ENCODE peak calls at places on chromosome 13, in four cellular contexts. One of them, this sample, is unnamed.
A peak's percentile ranks its signal among the peaks of the same experiment; 100 is the strongest.

GRCh38 chr13:102948006-102948405 is 102.2 kb downstream of the ERCC5 start:
- DNase-seq in astrocyte of the cerebellum: no peak
- DNase-seq in uterus: no peak
- DNase-seq in AG04450: no peak
- DNase-seq in this sample: no peak

GRCh38 chr13:74301200-74302063 is 167.2 kb upstream of the KLF12 start:
- DNase-seq in astrocyte of the cerebellum: no peak
- DNase-seq in uterus: no peak
- DNase-seq in AG04450: no peak
- DNase-seq in this sample: no peak

GRCh38 chr13:114067886-114068722 is 64.3 kb downstream of the RASA3 start:
- DNase-seq in astrocyte of the cerebellum: no peak
- DNase-seq in uterus: peak; percentile 21
- DNase-seq in AG04450: no peak
- DNase-seq in this sample: no peak

GRCh38 chr13:27833206-27833605 is 40.9 kb downstream of the GSX1 start:
- DNase-seq in astrocyte of the cerebellum: no peak
- DNase-seq in uterus: no peak
- DNase-seq in AG04450: no peak
- DNase-seq in this sample: no peak

GRCh38 chr13:91482427-91482826 is 84.0 kb downstream of the GPC5 start:
- DNase-seq in astrocyte of the cerebellum: peak; percentile 12
- DNase-seq in uterus: no peak
- DNase-seq in AG04450: no peak
- DNase-seq in this sample: no peak

GRCh38 chr13:29472317-29472961 is 123.0 kb downstream of the SLC7A1 start:
- DNase-seq in astrocyte of the cerebellum: peak; percentile 28
- DNase-seq in uterus: peak; percentile 28
- DNase-seq in AG04450: no peak
- DNase-seq in this sample: no peak

GRCh38 chr13:40565282-40566148 is 100.9 kb downstream of the FOXO1 start:
- DNase-seq in astrocyte of the cerebellum: no peak
- DNase-seq in uterus: no peak
- DNase-seq in AG04450: no peak
- DNase-seq in this sample: no peak

GRCh38 chr13:39656325-39656677 is 839 bp downstream of the COG6 start:
- DNase-seq in astrocyte of the cerebellum: no peak
- DNase-seq in uterus: no peak
- DNase-seq in AG04450: no peak
- DNase-seq in this sample: no peak

GRCh38 chr13:39417131-39417530 is 185.9 kb downstream of the LHFPL6 start:
- DNase-seq in astrocyte of the cerebellum: no peak
- DNase-seq in uterus: no peak
- DNase-seq in AG04450: no peak
- DNase-seq in this sample: no peak

GRCh38 chr13:25232937-25233515 is 54.3 kb downstream of the MTMR6 start:
- DNase-seq in astrocyte of the cerebellum: no peak
- DNase-seq in uterus: no peak
- DNase-seq in AG04450: no peak
- DNase-seq in this sample: no peak

GRCh38 chr13:48859168-48860105 is 116.3 kb upstream of the FNDC3A start:
- DNase-seq in astrocyte of the cerebellum: no peak
- DNase-seq in uterus: no peak
- DNase-seq in AG04450: no peak
- DNase-seq in this sample: no peak

GRCh38 chr13:99086149-99086868 is 108.4 kb upstream of the DOCK9 start:
- DNase-seq in astrocyte of the cerebellum: no peak
- DNase-seq in uterus: peak; percentile 42
- DNase-seq in AG04450: no peak
- DNase-seq in this sample: no peak

GRCh38 chr13:84606616-84607015 is 724.3 kb upstream of the SLITRK1 start:
- DNase-seq in astrocyte of the cerebellum: no peak
- DNase-seq in uterus: no peak
- DNase-seq in AG04450: no peak
- DNase-seq in this sample: no peak

GRCh38 chr13:113881614-113882265 is 17.9 kb upstream of the GAS6 start:
- DNase-seq in astrocyte of the cerebellum: no peak
- DNase-seq in uterus: peak; percentile 57
- DNase-seq in AG04450: no peak
- DNase-seq in this sample: no peak

GRCh38 chr13:72255908-72256307 is 388.9 kb upstream of the DACH1 start:
- DNase-seq in astrocyte of the cerebellum: peak; percentile 41
- DNase-seq in uterus: no peak
- DNase-seq in AG04450: no peak
- DNase-seq in this sample: no peak

GRCh38 chr13:99935772-99936171 is 35.8 kb downstream of the ZIC5 start:
- DNase-seq in astrocyte of the cerebellum: no peak
- DNase-seq in uterus: no peak
- DNase-seq in AG04450: no peak
- DNase-seq in this sample: no peak

GRCh38 chr13:79869326-79869725 is 388.4 kb downstream of the NDFIP2 start:
- DNase-seq in astrocyte of the cerebellum: no peak
- DNase-seq in uterus: no peak
- DNase-seq in AG04450: no peak
- DNase-seq in this sample: no peak

GRCh38 chr13:51849145-51850101 is 4.4 kb upstream of the TMEM272 start:
- DNase-seq in astrocyte of the cerebellum: no peak
- DNase-seq in uterus: no peak
- DNase-seq in AG04450: no peak
- DNase-seq in this sample: no peak

GRCh38 chr13:66577358-66577757 is 652.8 kb downstream of the PCDH9 start:
- DNase-seq in astrocyte of the cerebellum: no peak
- DNase-seq in uterus: no peak
- DNase-seq in AG04450: no peak
- DNase-seq in this sample: no peak

GRCh38 chr13:93318538-93318937 is 91.9 kb downstream of the GPC6 start:
- DNase-seq in astrocyte of the cerebellum: no peak
- DNase-seq in uterus: no peak
- DNase-seq in AG04450: no peak
- DNase-seq in this sample: no peak

GRCh38 chr13:112859817-112860190 is 109.2 kb upstream of the MCF2L start:
- DNase-seq in astrocyte of the cerebellum: peak; percentile 29
- DNase-seq in uterus: peak; percentile 52
- DNase-seq in AG04450: peak; percentile 46
- DNase-seq in this sample: no peak

GRCh38 chr13:23870356-23871146 is 18.6 kb downstream of the MIPEP start:
- DNase-seq in astrocyte of the cerebellum: no peak
- DNase-seq in uterus: no peak
- DNase-seq in AG04450: no peak
- DNase-seq in this sample: no peak

GRCh38 chr13:79405831-79406596 is at the start of gene RBM26:
- DNase-seq in astrocyte of the cerebellum: peak; percentile 92
- DNase-seq in uterus: peak; percentile 94
- DNase-seq in AG04450: peak; percentile 89
- DNase-seq in this sample: peak; percentile 86

GRCh38 chr13:49044849-49045248 is 69.1 kb downstream of the FNDC3A start:
- DNase-seq in astrocyte of the cerebellum: no peak
- DNase-seq in uterus: no peak
- DNase-seq in AG04450: no peak
- DNase-seq in this sample: no peak

GRCh38 chr13:52454459-52454824 is 836 bp upstream of the CKAP2 start:
- DNase-seq in astrocyte of the cerebellum: no peak
- DNase-seq in uterus: no peak
- DNase-seq in AG04450: no peak
- DNase-seq in this sample: no peak

GRCh38 chr13:76820759-76821158 is 65.4 kb downstream of the KCTD12 start:
- DNase-seq in astrocyte of the cerebellum: no peak
- DNase-seq in uterus: peak; percentile 61
- DNase-seq in AG04450: no peak
- DNase-seq in this sample: peak; percentile 53
- TF ChIP-seq CTCF in astrocyte of the cerebellum: no peak
- TF ChIP-seq CTCF in uterus: no peak
- TF ChIP-seq CTCF in AG04450: no peak
- TF ChIP-seq CTCF in this sample: peak; percentile 56

DNA sequence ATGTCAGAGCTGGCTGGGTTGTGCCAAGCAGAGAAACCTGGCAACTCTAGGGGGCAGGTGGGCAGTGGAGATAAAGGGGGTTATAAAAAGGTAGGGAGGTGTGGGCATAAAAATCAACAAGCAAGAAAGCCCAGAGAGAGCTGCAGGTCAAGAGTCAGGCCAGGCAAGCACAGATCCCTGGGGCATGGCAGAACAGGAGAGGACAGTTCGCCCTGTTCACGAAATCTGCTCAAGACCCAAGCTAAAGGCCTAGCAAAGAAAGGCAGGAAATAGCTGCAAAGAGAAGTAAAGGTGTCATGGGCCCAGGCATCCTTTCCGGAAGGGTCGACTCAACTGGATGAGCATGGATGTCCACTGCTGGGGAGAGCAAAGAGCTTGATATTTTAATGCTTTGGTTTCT is 3.4 kb downstream of the MBNL2 start:
- DNase-seq in astrocyte of the cerebellum: no peak
- DNase-seq in uterus: no peak
- DNase-seq in AG04450: no peak
- DNase-seq in this sample: no peak
- TF ChIP-seq CTCF in astrocyte of the cerebellum: no peak
- TF ChIP-seq CTCF in uterus: no peak
- TF ChIP-seq CTCF in AG04450: no peak
- TF ChIP-seq CTCF in this sample: no peak

GRCh38 chr13:110443633-110444225 is 117.8 kb downstream of the RAB20 start:
- DNase-seq in astrocyte of the cerebellum: no peak
- DNase-seq in uterus: peak; percentile 47
- DNase-seq in AG04450: no peak
- DNase-seq in this sample: no peak

GRCh38 chr13:110445722-110446569 is 115.6 kb downstream of the RAB20 start:
- DNase-seq in astrocyte of the cerebellum: no peak
- DNase-seq in uterus: no peak
- DNase-seq in AG04450: no peak
- DNase-seq in this sample: no peak

GRCh38 chr13:110442946-110443632 is 118.4 kb downstream of the RAB20 start:
- DNase-seq in astrocyte of the cerebellum: no peak
- DNase-seq in uterus: no peak
- DNase-seq in AG04450: no peak
- DNase-seq in this sample: no peak

GRCh38 chr13:110445183-110445582 is 116.3 kb downstream of the RAB20 start:
- DNase-seq in astrocyte of the cerebellum: no peak
- DNase-seq in uterus: no peak
- DNase-seq in AG04450: no peak
- DNase-seq in this sample: no peak

DNA sequence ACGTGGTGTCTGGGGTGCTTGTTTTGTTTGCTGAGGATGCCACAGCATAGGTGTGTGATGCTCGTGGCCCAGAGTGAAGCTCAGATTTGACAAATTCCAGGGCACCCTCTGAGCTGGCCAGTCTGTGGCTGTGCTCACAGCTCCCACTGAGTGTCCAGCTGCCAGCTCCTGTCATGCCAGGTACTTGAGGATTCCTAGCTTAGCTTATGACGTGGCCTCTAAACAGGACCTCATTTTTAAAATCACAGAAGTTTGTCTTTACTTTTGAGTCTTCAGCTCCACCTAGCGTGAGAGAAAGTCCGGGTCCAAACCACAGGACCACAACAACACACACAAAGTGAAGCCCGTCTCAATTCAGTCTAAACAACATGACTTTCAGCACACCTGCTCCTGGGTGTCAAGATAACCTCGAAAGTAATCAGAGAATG is 117.3 kb downstream of the RAB20 start:
- DNase-seq in astrocyte of the cerebellum: no peak
- DNase-seq in uterus: peak; percentile 58
- DNase-seq in AG04450: no peak
- DNase-seq in this sample: no peak
- TF ChIP-seq CTCF in astrocyte of the cerebellum: peak; percentile 46
- TF ChIP-seq CTCF in uterus: peak; percentile 49
- TF ChIP-seq CTCF in AG04450: no peak
- TF ChIP-seq CTCF in this sample: peak; percentile 44

DNA sequence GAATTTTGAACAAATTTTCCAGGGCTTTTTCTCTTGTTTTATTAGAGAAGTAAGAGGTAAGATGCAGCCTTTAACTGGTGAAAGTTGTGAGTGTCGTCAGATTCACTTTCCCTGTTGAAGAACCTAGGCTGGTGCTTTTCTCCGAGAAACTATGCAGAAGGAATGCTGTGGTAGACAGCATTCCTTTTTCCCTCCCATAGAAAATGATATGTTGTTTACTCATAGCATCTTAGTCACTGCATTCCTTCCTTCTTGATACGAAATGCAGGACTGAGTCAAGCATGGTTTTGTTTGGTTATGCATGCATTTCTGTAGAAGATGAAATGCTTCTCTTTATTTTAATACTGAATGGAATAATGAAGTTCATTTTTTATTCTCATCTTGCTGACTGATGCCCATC is 3.4 kb downstream of the ITGBL1 start:
- DNase-seq in astrocyte of the cerebellum: peak; percentile 87
- DNase-seq in uterus: no peak
- DNase-seq in AG04450: peak; percentile 79
- DNase-seq in this sample: peak; percentile 62
- TF ChIP-seq CTCF in astrocyte of the cerebellum: no peak
- TF ChIP-seq CTCF in uterus: no peak
- TF ChIP-seq CTCF in AG04450: no peak
- TF ChIP-seq CTCF in this sample: no peak

GRCh38 chr13:20923272-20923671 is 20.7 kb upstream of the XPO4 start:
- DNase-seq in astrocyte of the cerebellum: no peak
- DNase-seq in uterus: no peak
- DNase-seq in AG04450: no peak
- DNase-seq in this sample: no peak
- TF ChIP-seq CTCF in astrocyte of the cerebellum: no peak
- TF ChIP-seq CTCF in uterus: no peak
- TF ChIP-seq CTCF in AG04450: no peak
- TF ChIP-seq CTCF in this sample: no peak

DNA sequence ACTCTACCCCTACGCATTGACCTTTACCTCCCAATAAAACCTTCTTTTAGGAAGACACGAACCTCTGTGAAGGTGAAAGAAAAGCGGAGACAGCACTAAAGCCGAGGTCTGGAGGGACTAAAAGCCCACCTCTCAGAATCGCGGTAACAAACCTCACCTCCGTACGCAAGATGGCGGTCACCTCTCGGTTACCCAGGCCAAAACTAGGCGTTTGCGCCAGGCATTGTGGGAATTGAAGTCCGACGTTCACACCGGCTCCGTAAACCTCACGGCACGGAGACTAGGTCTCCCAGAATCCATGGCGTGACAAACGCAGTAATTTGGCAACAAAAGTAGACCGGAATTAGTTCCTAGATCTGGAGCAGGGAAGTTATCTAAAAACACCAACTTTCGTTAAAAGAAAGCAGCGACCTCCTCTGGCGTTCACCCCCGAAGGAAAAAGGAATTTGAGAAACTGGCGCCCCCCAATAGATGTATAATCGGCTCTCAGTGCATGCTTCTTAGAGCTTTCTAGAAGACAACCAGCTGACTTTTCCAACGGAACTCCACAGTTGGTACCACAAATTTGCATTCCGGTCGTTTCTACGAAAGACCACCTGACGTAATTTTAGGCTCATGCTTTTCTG is at the start of gene N4BP2L2:
- DNase-seq in astrocyte of the cerebellum: peak; percentile 98
- DNase-seq in uterus: peak; percentile 96
- DNase-seq in AG04450: peak; percentile 93
- DNase-seq in this sample: peak; percentile 96
- TF ChIP-seq CTCF in astrocyte of the cerebellum: peak; percentile 47
- TF ChIP-seq CTCF in uterus: peak; percentile 45
- TF ChIP-seq CTCF in AG04450: peak; percentile 47
- TF ChIP-seq CTCF in this sample: peak; percentile 52

GRCh38 chr13:31174018-31174417 is 12.3 kb upstream of the HSPH1 start:
- DNase-seq in astrocyte of the cerebellum: peak; percentile 55
- DNase-seq in uterus: no peak
- DNase-seq in AG04450: peak; percentile 51
- DNase-seq in this sample: no peak
- TF ChIP-seq CTCF in astrocyte of the cerebellum: peak; percentile 45
- TF ChIP-seq CTCF in uterus: no peak
- TF ChIP-seq CTCF in AG04450: peak; percentile 49
- TF ChIP-seq CTCF in this sample: no peak

GRCh38 chr13:44437356-44438233 is 64.0 kb downstream of the SERP2 start:
- DNase-seq in astrocyte of the cerebellum: no peak
- DNase-seq in uterus: no peak
- DNase-seq in AG04450: no peak
- DNase-seq in this sample: no peak
- TF ChIP-seq CTCF in astrocyte of the cerebellum: peak; percentile 1
- TF ChIP-seq CTCF in uterus: peak; percentile 60
- TF ChIP-seq CTCF in AG04450: peak; percentile 49
- TF ChIP-seq CTCF in this sample: peak; percentile 23